ENCODE peak calls at places on chromosomes 5 and 9, in eight cellular contexts. One of them, this sample, is unnamed.

GRCh38 chr5:73764586-73764985 is 138.6 kb downstream of the ARHGEF28 start:
- DNase-seq in GM13977: no peak
- DNase-seq in T follicular helper cell: no peak
- DNase-seq in T-helper 2 cell: no peak
- DNase-seq in HAP-1: no peak
- DNase-seq in stomach: no peak
- DNase-seq in sigmoid colon: no peak
- DNase-seq in fibroblast of pulmonary artery: peak; percentile 54
- DNase-seq in this sample: no peak

GRCh38 chr9:134396825-134397224 is 70.6 kb downstream of the RXRA start:
- DNase-seq in GM13977: no peak
- DNase-seq in T follicular helper cell: peak; percentile 38
- DNase-seq in T-helper 2 cell: peak; percentile 39
- DNase-seq in HAP-1: no peak
- DNase-seq in stomach: no peak
- DNase-seq in sigmoid colon: no peak
- DNase-seq in fibroblast of pulmonary artery: peak; percentile 20
- DNase-seq in this sample: no peak

GRCh38 chr9:237858-238345 is 23.2 kb downstream of the DOCK8 start:
- DNase-seq in GM13977: no peak
- DNase-seq in T follicular helper cell: no peak
- DNase-seq in T-helper 2 cell: no peak
- DNase-seq in HAP-1: no peak
- DNase-seq in stomach: no peak
- DNase-seq in sigmoid colon: no peak
- DNase-seq in fibroblast of pulmonary artery: no peak
- DNase-seq in this sample: no peak

GRCh38 chr5:73818357-73818756 is 192.4 kb downstream of the ARHGEF28 start:
- DNase-seq in GM13977: no peak
- DNase-seq in T follicular helper cell: no peak
- DNase-seq in T-helper 2 cell: no peak
- DNase-seq in HAP-1: no peak
- DNase-seq in stomach: no peak
- DNase-seq in sigmoid colon: no peak
- DNase-seq in fibroblast of pulmonary artery: peak; percentile 67
- DNase-seq in this sample: no peak

GRCh38 chr9:112327718-112328450 is 5.5 kb downstream of the PTBP3 start:
- DNase-seq in GM13977: no peak
- DNase-seq in T follicular helper cell: no peak
- DNase-seq in T-helper 2 cell: no peak
- DNase-seq in HAP-1: no peak
- DNase-seq in stomach: no peak
- DNase-seq in sigmoid colon: no peak
- DNase-seq in fibroblast of pulmonary artery: no peak
- DNase-seq in this sample: no peak

GRCh38 chr5:157449011-157449723 is 10.8 kb upstream of the NIPAL4 start:
- DNase-seq in GM13977: no peak
- DNase-seq in T follicular helper cell: no peak
- DNase-seq in T-helper 2 cell: no peak
- DNase-seq in HAP-1: no peak
- DNase-seq in stomach: peak; percentile 80
- DNase-seq in sigmoid colon: peak; percentile 93
- DNase-seq in fibroblast of pulmonary artery: no peak
- DNase-seq in this sample: no peak

GRCh38 chr5:6715758-6716633 is 2.8 kb downstream of the TENT4A start:
- DNase-seq in GM13977: no peak
- DNase-seq in T follicular helper cell: no peak
- DNase-seq in T-helper 2 cell: no peak
- DNase-seq in HAP-1: no peak
- DNase-seq in stomach: no peak
- DNase-seq in sigmoid colon: no peak
- DNase-seq in fibroblast of pulmonary artery: no peak
- DNase-seq in this sample: no peak

GRCh38 chr5:36029914-36030313 is 36.8 kb downstream of the UGT3A2 start:
- DNase-seq in GM13977: no peak
- DNase-seq in T follicular helper cell: no peak
- DNase-seq in T-helper 2 cell: no peak
- DNase-seq in HAP-1: no peak
- DNase-seq in stomach: no peak
- DNase-seq in sigmoid colon: no peak
- DNase-seq in fibroblast of pulmonary artery: no peak
- DNase-seq in this sample: no peak

GRCh38 chr9:15999422-16000339 is 446.8 kb downstream of the CCDC171 start:
- DNase-seq in GM13977: no peak
- DNase-seq in T follicular helper cell: no peak
- DNase-seq in T-helper 2 cell: no peak
- DNase-seq in HAP-1: no peak
- DNase-seq in stomach: no peak
- DNase-seq in sigmoid colon: no peak
- DNase-seq in fibroblast of pulmonary artery: peak; percentile 91
- DNase-seq in this sample: no peak

GRCh38 chr9:2809692-2810423 is 34.0 kb downstream of the PUM3 start:
- DNase-seq in GM13977: no peak
- DNase-seq in T follicular helper cell: no peak
- DNase-seq in T-helper 2 cell: no peak
- DNase-seq in HAP-1: peak; percentile 65
- DNase-seq in stomach: no peak
- DNase-seq in sigmoid colon: no peak
- DNase-seq in fibroblast of pulmonary artery: peak; percentile 96
- DNase-seq in this sample: no peak

GRCh38 chr9:117448066-117448465 is 33.2 kb upstream of the ASTN2 start:
- DNase-seq in GM13977: no peak
- DNase-seq in T follicular helper cell: no peak
- DNase-seq in T-helper 2 cell: no peak
- DNase-seq in HAP-1: no peak
- DNase-seq in stomach: no peak
- DNase-seq in sigmoid colon: no peak
- DNase-seq in fibroblast of pulmonary artery: no peak
- DNase-seq in this sample: no peak

GRCh38 chr5:96297290-96297689 is 135.8 kb downstream of the PCSK1 start:
- DNase-seq in GM13977: no peak
- DNase-seq in T follicular helper cell: no peak
- DNase-seq in T-helper 2 cell: no peak
- DNase-seq in HAP-1: no peak
- DNase-seq in stomach: no peak
- DNase-seq in sigmoid colon: peak; percentile 64
- DNase-seq in fibroblast of pulmonary artery: peak; percentile 75
- DNase-seq in this sample: no peak

GRCh38 chr9:134103391-134103998 is 32.4 kb upstream of the WDR5 start:
- DNase-seq in GM13977: no peak
- DNase-seq in T follicular helper cell: no peak
- DNase-seq in T-helper 2 cell: no peak
- DNase-seq in HAP-1: no peak
- DNase-seq in stomach: no peak
- DNase-seq in sigmoid colon: no peak
- DNase-seq in fibroblast of pulmonary artery: no peak
- DNase-seq in this sample: no peak

GRCh38 chr5:100706796-100707195 is 171.6 kb downstream of the FAM174A start:
- DNase-seq in GM13977: no peak
- DNase-seq in T follicular helper cell: no peak
- DNase-seq in T-helper 2 cell: no peak
- DNase-seq in HAP-1: no peak
- DNase-seq in stomach: no peak
- DNase-seq in sigmoid colon: no peak
- DNase-seq in fibroblast of pulmonary artery: peak; percentile 83
- DNase-seq in this sample: no peak

GRCh38 chr5:58810086-58810485 is 227.2 kb downstream of the RAB3C start:
- DNase-seq in GM13977: no peak
- DNase-seq in T follicular helper cell: no peak
- DNase-seq in T-helper 2 cell: no peak
- DNase-seq in HAP-1: no peak
- DNase-seq in stomach: no peak
- DNase-seq in sigmoid colon: no peak
- DNase-seq in fibroblast of pulmonary artery: no peak
- DNase-seq in this sample: no peak

GRCh38 chr9:123080444-123080843 is 47.0 kb downstream of the GPR21 start:
- DNase-seq in GM13977: no peak
- DNase-seq in T follicular helper cell: no peak
- DNase-seq in T-helper 2 cell: no peak
- DNase-seq in HAP-1: no peak
- DNase-seq in stomach: no peak
- DNase-seq in sigmoid colon: no peak
- DNase-seq in fibroblast of pulmonary artery: no peak
- DNase-seq in this sample: no peak

GRCh38 chr5:172846249-172846648 is 12.2 kb downstream of the ERGIC1 start:
- DNase-seq in GM13977: no peak
- DNase-seq in T follicular helper cell: no peak
- DNase-seq in T-helper 2 cell: no peak
- DNase-seq in HAP-1: no peak
- DNase-seq in stomach: no peak
- DNase-seq in sigmoid colon: no peak
- DNase-seq in fibroblast of pulmonary artery: no peak
- DNase-seq in this sample: no peak

GRCh38 chr9:121233906-121234901 is 32.5 kb upstream of the RAB14 start:
- DNase-seq in GM13977: no peak
- DNase-seq in T follicular helper cell: no peak
- DNase-seq in T-helper 2 cell: no peak
- DNase-seq in HAP-1: no peak
- DNase-seq in stomach: no peak
- DNase-seq in sigmoid colon: no peak
- DNase-seq in fibroblast of pulmonary artery: peak; percentile 58
- DNase-seq in this sample: no peak

GRCh38 chr9:19641046-19641445 is 147.8 kb downstream of the SLC24A2 start:
- DNase-seq in GM13977: no peak
- DNase-seq in T follicular helper cell: no peak
- DNase-seq in T-helper 2 cell: no peak
- DNase-seq in HAP-1: no peak
- DNase-seq in stomach: no peak
- DNase-seq in sigmoid colon: no peak
- DNase-seq in fibroblast of pulmonary artery: peak; percentile 14
- DNase-seq in this sample: no peak